ENCODE peak calls at places on chromosomes 11 and 22, in five cellular contexts. E, A, M, K and F are unnamed samples.

GRCh38 chr11:95512682-95513081 is 276.9 kb downstream of the FAM76B start:
- DNase-seq in E (no peak), K (no peak), A (no peak), M (peak; percentile 92), F (no peak)

GRCh38 chr11:73999581-74000306 is 9.1 kb downstream of the UCP3 start:
- DNase-seq in M (no peak), E (no peak), A (no peak), K (no peak), F (no peak)

GRCh38 chr11:8361206-8361605 is 97.5 kb upstream of the LMO1 start:
- DNase-seq in E (no peak), M (no peak), A (no peak), K (no peak), F (no peak)

GRCh38 chr11:116862951-116863350 is 25.5 kb upstream of the APOA1 start:
- DNase-seq in A (no peak), M (no peak), K (no peak), E (no peak), F (no peak)

GRCh38 chr11:117717485-117718314 is 79.3 kb downstream of the DSCAML1 start:
- DNase-seq in K (no peak), M (no peak), E (no peak), A (no peak), F (no peak)

GRCh38 chr11:126186708-126187481 is 24.6 kb downstream of the RPUSD4 start:
- DNase-seq in E (no peak), A (no peak), K (peak; percentile 39), M (no peak), F (no peak)

GRCh38 chr22:39315389-39315788 is 4.0 kb downstream of the RPL3 start:
- DNase-seq in E (no peak), A (no peak), M (no peak), K (no peak), F (no peak)

GRCh38 chr22:32534252-32535215 is 59.9 kb downstream of the FBXO7 start:
- DNase-seq in A (no peak), M (no peak), E (no peak), K (peak; percentile 28), F (no peak)

GRCh38 chr22:32987081-32987631 is 71.0 kb downstream of the SYN3 start:
- DNase-seq in A (no peak), K (no peak), M (peak; percentile 1), E (no peak), F (no peak)

GRCh38 chr11:134908583-134908982 is 496.5 kb upstream of the B3GAT1 start:
- DNase-seq in M (no peak), E (no peak), K (no peak), A (no peak), F (no peak)

GRCh38 chr11:68997124-68997994 is 15.7 kb downstream of the MRGPRF start:
- DNase-seq in A (no peak), K (no peak), M (no peak), E (no peak), F (no peak)

GRCh38 chr11:95799531-95799930 is 9.2 kb downstream of the CEP57 start:
- DNase-seq in K (no peak), A (no peak), E (no peak), M (no peak), F (no peak)

GRCh38 chr22:25637032-25637431 is 72.6 kb downstream of the GRK3 start:
- DNase-seq in E (no peak), M (no peak), K (no peak), A (no peak), F (no peak)

GRCh38 chr11:42175203-42175602 is 715.8 kb upstream of the LRRC4C start:
- DNase-seq in A (no peak), M (peak; percentile 17), K (no peak), E (no peak), F (no peak)

GRCh38 chr11:29343465-29344333 is 673.1 kb downstream of the KCNA4 start:
- DNase-seq in E (peak; percentile 6), A (no peak), K (peak; percentile 46), M (no peak), F (peak; percentile 29)

GRCh38 chr22:30837531-30837930 is 131.0 kb downstream of the MORC2 start:
- DNase-seq in K (no peak), M (no peak), E (no peak), A (no peak), F (no peak)

GRCh38 chr11:32916994-32917393 is 24.4 kb downstream of the QSER1 start:
- DNase-seq in K (no peak), M (no peak), E (no peak), A (no peak), F (no peak)

GRCh38 chr22:22881116-22882032 is 6.2 kb upstream of the IGLL5 start:
- DNase-seq in K (peak; percentile 11), M (no peak), A (no peak), E (no peak), F (no peak)

GRCh38 chr11:117273550-117274289 is 17.4 kb upstream of the BACE1-AS start:
- DNase-seq in M (peak; percentile 66), K (no peak), E (no peak), A (no peak), F (no peak)

GRCh38 chr11:87722756-87723599 is 452.3 kb downstream of the RAB38 start:
- DNase-seq in E (no peak), A (no peak), M (peak; percentile 19), K (peak; percentile 24), F (no peak)

GRCh38 chr11:133157180-133157579 is 375.1 kb downstream of the OPCML start:
- DNase-seq in E (no peak), K (peak; percentile 51), M (no peak), A (no peak), F (no peak)

GRCh38 chr22:36206255-36206654 is 4.6 kb upstream of the APOL4 start:
- DNase-seq in A (no peak), K (no peak), M (no peak), E (no peak), F (no peak)

GRCh38 chr11:72924568-72925190 is 110.5 kb downstream of the ATG16L2 start:
- DNase-seq in K (peak; percentile 33), M (peak; percentile 47), E (no peak), A (no peak), F (no peak)

GRCh38 chr22:22547692-22548348 is 11.2 kb downstream of the PRAME start:
- DNase-seq in K (no peak), E (no peak), A (no peak), M (no peak), F (no peak)

GRCh38 chr11:61832758-61833157 is 4.7 kb downstream of the FADS2 start:
- DNase-seq in K (no peak), M (no peak), A (no peak), E (no peak), F (no peak)

GRCh38 chr22:17537155-17537554 is 26.1 kb upstream of the SLC25A18 start:
- DNase-seq in K (no peak), M (no peak), E (no peak), A (no peak), F (no peak)

GRCh38 chr22:38935023-38935422 is 22.4 kb upstream of the APOBEC3A start:
- DNase-seq in A (no peak), E (no peak), K (peak; percentile 71), M (no peak), F (no peak)